ENCODE peak calls at places on chromosomes 11 and 22, in ten cellular contexts. Y is IMR-90, Q is GM12864, B is prostate gland, V is astrocyte of the cerebellum, H is HCT116, K is MM.1S, C is lower lobe of right lung, M is cardiac muscle cell, X is A549. T is an unnamed sample.

GRCh38 chr11:15829312-15829711 is 527.0 kb downstream of the SOX6 start:
- DNase-seq in B (no peak), X (no peak), C (no peak), Q (no peak), K (no peak), V (no peak), H (no peak), M (no peak), Y (no peak), T (no peak)

GRCh38 chr11:131683666-131684065 is 313.3 kb downstream of the NTM start:
- DNase-seq in K (no peak), Q (no peak), C (no peak), M (no peak), H (no peak), Y (no peak), X (no peak), B (no peak), V (no peak), T (no peak)

GRCh38 chr11:110297082-110297725 is 790 bp upstream of the RDX start:
- DNase-seq in B (no peak), K (peak), Y (peak), C (no peak), Q (no peak), X (no peak), H (no peak), M (no peak), V (no peak), T (no peak)

GRCh38 chr11:122731500-122731913 is 76.0 kb downstream of the UBASH3B start:
- DNase-seq in Q (no peak), M (peak), C (no peak), H (no peak), X (peak), V (no peak), Y (peak), B (no peak), K (peak), T (peak)

GRCh38 chr11:75141166-75141565 is 9.7 kb upstream of the SLCO2B1 start:
- DNase-seq in H (no peak), B (no peak), Q (no peak), Y (no peak), V (no peak), M (no peak), C (no peak), X (no peak), K (no peak), T (no peak)

GRCh38 chr11:1825039-1825740 is 9.6 kb upstream of the SYT8 start:
- DNase-seq in Q (no peak), C (peak), K (peak), Y (no peak), B (no peak), X (peak), M (peak), H (no peak), V (no peak), T (no peak)

GRCh38 chr11:13223112-13223511 is 54.5 kb upstream of the BMAL1 start:
- DNase-seq in M (no peak), C (no peak), H (no peak), V (no peak), B (no peak), Y (no peak), X (no peak), Q (no peak), K (no peak), T (no peak)

GRCh38 chr11:79406376-79406775 is 34.5 kb downstream of the TENM4 start:
- DNase-seq in B (no peak), H (no peak), Q (peak), C (no peak), M (no peak), V (no peak), K (peak), X (no peak), Y (no peak), T (no peak)

GRCh38 chr11:75052457-75052856 is 44.2 kb downstream of the OR2AT4 start:
- DNase-seq in Y (no peak), X (no peak), C (no peak), K (no peak), H (no peak), V (no peak), B (no peak), Q (no peak), M (no peak), T (no peak)

GRCh38 chr11:48169706-48170105 is 46.9 kb upstream of the OR4B1 start:
- DNase-seq in Y (peak), B (no peak), X (no peak), K (no peak), H (no peak), V (no peak), C (no peak), M (peak), Q (no peak), T (no peak)

GRCh38 chr11:48054994-48055291 is 74.6 kb downstream of the PTPRJ start:
- DNase-seq in M (no peak), K (no peak), X (no peak), V (no peak), C (no peak), B (no peak), Y (no peak), H (no peak), Q (no peak), T (no peak)

GRCh38 chr11:108122166-108122628 is 830 bp downstream of the ACAT1 start:
- DNase-seq in M (peak), H (no peak), C (no peak), K (no peak), B (no peak), Y (no peak), V (no peak), X (peak), Q (no peak), T (peak)

GRCh38 chr11:130428692-130429681 is 578 bp upstream of the ADAMTS8 start:
- DNase-seq in X (no peak), V (no peak), M (no peak), H (no peak), C (no peak), Y (no peak), K (no peak), B (no peak), Q (no peak), T (no peak)
- H3K4me3 ChIP-seq in X (peak), V (peak), M (peak), H (no peak), C (peak), Y (peak), K (no peak), B (peak), Q (no peak), T (peak)

GRCh38 chr22:26512149-26512793 is at the start of gene TFIP11:
- DNase-seq in C (peak), H (peak), X (peak), Q (peak), Y (peak), M (peak), K (peak), V (peak), B (peak), T (peak)
- TF ChIP-seq CTCF in C (no peak), H (peak), X (no peak), Q (no peak), Y (peak), M (no peak), K (peak), V (no peak), B (no peak), T (no peak)

GRCh38 chr11:113351490-113351889 is 36.1 kb upstream of the ANKK1 start:
- DNase-seq in M (peak), Y (no peak), C (no peak), X (no peak), K (no peak), H (no peak), Q (no peak), V (no peak), B (no peak), T (no peak)
- H3K4me3 ChIP-seq in M (no peak), Y (no peak), C (no peak), X (no peak), K (no peak), H (no peak), Q (no peak), V (no peak), B (no peak), T (no peak)

GRCh38 chr22:39690901-39691620 is 120.5 kb downstream of the CACNA1I start:
- DNase-seq in Y (no peak), V (no peak), X (no peak), B (no peak), Q (no peak), H (no peak), K (no peak), M (peak), C (no peak), T (no peak)
- TF ChIP-seq CTCF in Y (no peak), V (no peak), X (no peak), B (no peak), Q (no peak), H (no peak), K (no peak), M (no peak), C (no peak), T (no peak)

GRCh38 chr11:67441731-67442401 is 1.4 kb downstream of the CORO1B start:
- DNase-seq in K (no peak), V (no peak), H (no peak), Q (no peak), B (no peak), Y (no peak), M (no peak), X (no peak), C (no peak), T (no peak)
- H3K4me3 ChIP-seq in K (no peak), V (peak), H (peak), Q (no peak), B (peak), Y (no peak), M (no peak), X (no peak), C (peak), T (peak)

GRCh38 chr22:40679964-40680818 is 907 bp downstream of the MCHR1 start:
- DNase-seq in H (no peak), V (no peak), C (no peak), Y (peak), K (no peak), Q (no peak), X (peak), B (no peak), M (peak), T (peak)
- TF ChIP-seq CTCF in H (no peak), V (peak), C (no peak), Y (no peak), K (no peak), Q (no peak), X (no peak), B (no peak), M (peak), T (peak)

DNA sequence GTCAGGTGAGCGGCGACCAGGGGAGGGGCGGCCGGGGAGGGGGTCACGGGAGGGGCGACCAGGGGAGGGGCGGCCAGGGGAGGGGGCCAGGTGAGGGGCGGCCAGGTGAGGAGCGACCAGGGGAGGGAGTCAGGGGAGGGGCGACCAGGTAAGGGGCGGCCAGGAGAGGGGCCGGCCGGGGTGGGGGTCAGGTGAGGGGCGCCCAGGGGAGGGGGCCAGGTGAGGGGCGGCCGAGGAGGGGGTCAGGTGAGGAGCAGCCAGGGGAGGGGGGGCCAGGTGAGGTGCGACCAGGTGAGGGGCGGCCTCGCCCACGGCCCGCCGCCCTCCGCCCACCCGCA is 363 bp downstream of the TESMIN start:
- DNase-seq in M (no peak), H (no peak), Q (no peak), C (no peak), Y (no peak), K (no peak), V (no peak), X (no peak), B (no peak), T (no peak)
- H3K4me3 ChIP-seq in M (peak), H (peak), Q (peak), C (peak), Y (peak), K (no peak), V (peak), X (peak), B (peak), T (no peak)

GRCh38 chr11:65982824-65983588 is 19.0 kb downstream of the EIF1AD start:
- DNase-seq in Q (no peak), X (no peak), H (no peak), Y (no peak), B (no peak), V (no peak), C (no peak), K (no peak), M (no peak), T (no peak)
- TF ChIP-seq CTCF in Q (no peak), X (no peak), H (no peak), Y (no peak), B (no peak), V (no peak), C (no peak), K (no peak), M (no peak), T (no peak)

DNA sequence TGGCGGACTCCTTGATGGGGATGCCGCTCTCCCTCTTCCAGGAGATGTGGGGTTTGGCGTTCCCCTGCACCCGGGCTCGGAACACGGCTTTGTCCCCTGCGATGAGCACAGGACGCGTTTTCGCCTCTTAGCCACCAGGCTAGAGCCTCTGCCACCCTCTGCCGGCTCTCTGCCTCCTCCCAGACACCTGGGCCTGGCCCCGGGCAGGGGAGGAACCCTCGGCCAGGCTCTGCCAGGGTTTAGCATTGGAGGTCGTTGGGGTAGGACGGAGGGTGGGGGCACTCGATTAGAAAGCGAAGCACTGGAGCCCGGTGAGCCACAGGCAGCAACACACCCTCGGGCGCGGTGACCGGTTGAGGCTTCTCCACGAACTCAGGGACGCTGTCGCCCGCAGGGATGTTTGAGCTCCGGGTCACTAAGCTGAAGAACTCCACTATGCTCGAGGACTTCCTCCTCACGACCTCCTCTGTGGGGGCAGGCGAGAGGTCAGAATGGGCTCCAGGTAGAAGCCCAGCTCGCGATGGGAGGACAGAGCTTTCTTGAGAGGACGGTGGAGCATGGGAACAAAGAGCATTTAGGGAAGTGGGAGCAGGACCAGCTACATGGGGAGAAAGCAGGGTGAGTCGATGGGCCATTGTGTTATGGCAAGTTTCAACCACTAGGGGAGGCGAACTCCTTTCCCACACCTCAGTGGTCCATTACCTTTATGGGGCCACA is 4.3 kb downstream of the IGSF22 start:
- DNase-seq in Q (no peak), K (peak), X (peak), B (peak), H (peak), C (peak), V (no peak), Y (peak), M (peak), T (peak)
- H3K4me3 ChIP-seq in Q (peak), K (peak), X (peak), B (peak), H (peak), C (peak), V (peak), Y (peak), M (peak), T (peak)

DNA sequence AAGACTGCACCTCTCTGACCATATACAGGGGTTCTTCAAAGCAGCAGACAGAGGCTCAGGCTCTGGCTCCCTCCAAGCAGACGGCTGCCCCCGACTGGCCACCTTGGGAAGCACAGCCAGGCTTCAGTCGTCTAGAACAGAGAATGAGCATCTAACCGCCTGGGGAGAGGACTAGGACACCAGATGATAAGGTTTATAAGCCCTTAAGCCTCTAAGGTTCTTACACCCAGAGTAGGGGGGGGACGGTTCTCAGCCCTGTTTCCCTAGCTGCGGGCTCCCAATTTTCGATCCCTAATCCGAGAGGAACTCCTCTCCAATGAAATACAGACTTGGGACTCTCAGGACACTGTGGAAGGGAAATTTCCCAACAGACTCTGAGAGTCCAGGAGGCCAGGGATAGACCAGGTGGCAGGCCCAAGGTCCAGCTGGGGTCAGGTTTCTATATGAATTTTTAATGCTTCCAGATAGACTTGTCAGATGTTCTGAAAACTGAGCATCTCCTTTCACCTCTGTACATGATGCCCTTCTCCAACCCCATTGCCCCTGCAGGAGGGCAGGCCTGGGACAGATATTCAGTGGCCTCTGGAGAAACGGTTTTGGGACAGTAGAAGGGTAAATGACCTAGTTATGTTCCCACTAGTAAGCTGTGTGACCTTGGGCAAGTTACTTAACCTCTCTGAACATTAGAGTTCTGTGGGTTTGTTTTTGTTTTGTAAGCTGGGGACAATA is 20.2 kb downstream of the RTN4RL2 start:
- DNase-seq in X (peak), Q (no peak), V (no peak), Y (peak), H (no peak), C (peak), B (peak), K (peak), M (peak), T (no peak)
- TF ChIP-seq CTCF in X (peak), Q (peak), V (peak), Y (peak), H (peak), C (peak), B (no peak), K (peak), M (peak), T (peak)